ENCODE peak calls at places on chromosomes 6 and 20, in seven cellular contexts. H is ovary; W is neural progenitor cell; S is CD4-positive, alpha-beta T cell; K is cardiac muscle cell; I is neuronal stem cell; D is H9. B is an unnamed sample.

GRCh38 chr20:38023181-38024085 is 9.8 kb downstream of the TTI1 start:
- DNase-seq in S (no peak), H (no peak), W (no peak), D (no peak), K (peak), I (no peak), B (no peak)

GRCh38 chr20:48129319-48129973 is 344.2 kb upstream of the SULF2 start:
- DNase-seq in S (no peak), I (no peak), K (peak), D (no peak), W (peak), H (no peak), B (no peak)

GRCh38 chr6:4743026-4743425 is 33.2 kb upstream of the CDYL start:
- DNase-seq in S (no peak), D (no peak), W (no peak), I (no peak), K (peak), H (no peak), B (no peak)

GRCh38 chr20:44057698-44058675 is 129.0 kb downstream of the JPH2 start:
- DNase-seq in I (no peak), H (no peak), D (no peak), W (no peak), K (peak), S (no peak), B (no peak)

GRCh38 chr20:14777571-14777970 is 440.2 kb upstream of the FLRT3 start:
- DNase-seq in K (no peak), I (no peak), S (no peak), H (no peak), D (no peak), W (no peak), B (no peak)

GRCh38 chr20:22680031-22680740 is 95.8 kb upstream of the FOXA2 start:
- DNase-seq in H (no peak), D (no peak), I (no peak), K (no peak), W (no peak), S (no peak), B (no peak)

GRCh38 chr6:87391334-87391733 is 16.4 kb upstream of the CFAP206 start:
- DNase-seq in S (no peak), K (peak), D (peak), H (no peak), W (peak), I (peak), B (no peak)

GRCh38 chr6:73382462-73383113 is 12.0 kb upstream of the DDX43 start:
- DNase-seq in S (no peak), I (no peak), K (no peak), H (no peak), D (no peak), W (no peak), B (no peak)

GRCh38 chr6:39965716-39966115 is 31.5 kb upstream of the MOCS1 start:
- DNase-seq in H (no peak), K (no peak), S (no peak), I (no peak), W (no peak), D (no peak), B (no peak)

GRCh38 chr6:126210398-126211075 is 129.4 kb upstream of the CENPW start:
- DNase-seq in D (no peak), W (no peak), K (no peak), S (no peak), H (no peak), I (no peak), B (no peak)

GRCh38 chr20:50034567-50035170 is 51.9 kb downstream of the SNAI1 start:
- DNase-seq in S (no peak), K (peak), H (no peak), W (no peak), I (no peak), D (no peak), B (no peak)

GRCh38 chr6:136737343-136738177 is 54.7 kb downstream of the MAP3K5 start:
- DNase-seq in K (peak), H (peak), D (no peak), I (no peak), S (no peak), W (no peak), B (no peak)

GRCh38 chr20:49591217-49591865 is 23.4 kb upstream of the PTGIS start:
- DNase-seq in D (no peak), K (peak), S (no peak), I (no peak), W (no peak), H (peak), B (no peak)

GRCh38 chr6:21928715-21929298 is 335.3 kb downstream of the SOX4 start:
- DNase-seq in W (no peak), H (no peak), D (no peak), S (no peak), K (no peak), I (no peak), B (no peak)

GRCh38 chr20:19602660-19603389 is 155.2 kb upstream of the RIN2 start:
- DNase-seq in D (no peak), S (no peak), W (no peak), I (no peak), H (no peak), K (no peak), B (no peak)

GRCh38 chr20:32902456-32903420 is 44.0 kb downstream of the EFCAB8 start:
- DNase-seq in S (peak), K (peak), I (peak), H (no peak), W (peak), D (peak), B (peak)

GRCh38 chr6:111662794-111663231 is 57.1 kb upstream of the TRAF3IP2 start:
- DNase-seq in D (no peak), K (peak), S (no peak), W (no peak), I (no peak), H (no peak), B (no peak)

GRCh38 chr6:27873101-27874030 is 38.8 kb downstream of the OR2B2 start:
- DNase-seq in W (peak), D (peak), K (peak), H (no peak), S (peak), I (peak), B (no peak)

GRCh38 chr20:63216849-63217471 is 1.0 kb upstream of the YTHDF1 start:
- DNase-seq in I (no peak), K (no peak), D (no peak), S (no peak), H (no peak), W (peak), B (no peak)

GRCh38 chr6:101541873-101542272 is 148.4 kb downstream of the GRIK2 start:
- DNase-seq in K (no peak), H (no peak), W (no peak), S (no peak), I (no peak), D (no peak), B (no peak)

GRCh38 chr20:17662333-17663039 is 19.6 kb downstream of the RRBP1 start:
- DNase-seq in W (no peak), K (peak), H (no peak), I (no peak), D (no peak), S (no peak), B (no peak)

GRCh38 chr6:129498950-129499870 is 210.8 kb downstream of the ARHGAP18 start:
- DNase-seq in W (peak), K (peak), H (no peak), S (no peak), I (peak), D (no peak), B (peak)

GRCh38 chr20:45300961-45301360 is 5.7 kb upstream of the RBPJL start:
- DNase-seq in I (no peak), H (no peak), S (no peak), K (peak), W (peak), D (peak), B (no peak)

GRCh38 chr6:44373787-44374186 is 13.7 kb upstream of the CDC5L start:
- DNase-seq in D (no peak), K (no peak), I (no peak), H (no peak), S (no peak), W (no peak), B (no peak)

GRCh38 chr6:113630738-113631535 is 226.2 kb upstream of the MARCKS start:
- DNase-seq in W (no peak), D (no peak), H (no peak), I (no peak), S (no peak), K (peak), B (no peak)

GRCh38 chr6:159720708-159721107 is 6.6 kb upstream of the WTAP start:
- DNase-seq in H (no peak), W (peak), S (no peak), I (peak), D (no peak), K (peak), B (no peak)

GRCh38 chr6:3455490-3456394 is 1.1 kb downstream of the SLC22A23 start:
- DNase-seq in I (no peak), S (peak), H (no peak), K (no peak), W (peak), D (peak), B (peak)

GRCh38 chr20:31587545-31588389 is 17.3 kb upstream of the ID1 start:
- DNase-seq in S (no peak), D (peak), H (no peak), I (no peak), K (peak), W (peak), B (peak)

GRCh38 chr6:52712136-52712535 is 41.2 kb downstream of the TMEM14A start:
- DNase-seq in S (no peak), H (no peak), W (no peak), K (no peak), D (no peak), I (no peak), B (no peak)

GRCh38 chr20:11912664-11913415 is 4.9 kb upstream of the BTBD3 start:
- DNase-seq in S (no peak), D (no peak), W (no peak), H (no peak), I (no peak), K (no peak), B (no peak)

DNA sequence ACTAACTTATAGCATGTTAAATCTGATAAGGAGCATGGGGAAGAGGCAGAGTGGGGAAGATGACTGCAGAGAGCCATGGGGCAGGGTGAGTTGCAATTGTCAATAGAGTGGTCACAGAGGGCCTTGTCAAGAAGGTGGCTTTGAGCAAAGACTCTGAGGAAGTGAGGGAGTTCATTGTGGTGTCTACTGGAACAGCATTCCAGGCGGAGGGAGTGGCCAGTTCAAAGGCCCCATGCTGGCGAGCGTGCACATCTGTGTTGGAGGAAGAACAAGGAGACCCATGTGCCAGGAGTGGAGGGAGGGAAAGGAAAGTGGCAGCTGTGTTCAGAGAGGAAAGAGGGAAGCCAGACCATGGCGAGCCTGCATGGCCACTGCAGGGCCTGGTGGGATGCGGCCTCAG is 15.8 kb upstream of the GPR6 start:
- DNase-seq in D (no peak), K (no peak), W (no peak), H (no peak), S (no peak), I (no peak), B (no peak)
- H3K27ac ChIP-seq in D (no peak), K (no peak), W (no peak), H (no peak), S (no peak), I (no peak), B (no peak)

GRCh38 chr6:170347091-170347490 is 40.5 kb downstream of the FAM120B start:
- DNase-seq in H (no peak), S (no peak), W (no peak), I (no peak), D (no peak), K (no peak), B (no peak)
- H3K27ac ChIP-seq in H (no peak), S (no peak), W (no peak), I (no peak), D (no peak), K (no peak), B (no peak)

DNA sequence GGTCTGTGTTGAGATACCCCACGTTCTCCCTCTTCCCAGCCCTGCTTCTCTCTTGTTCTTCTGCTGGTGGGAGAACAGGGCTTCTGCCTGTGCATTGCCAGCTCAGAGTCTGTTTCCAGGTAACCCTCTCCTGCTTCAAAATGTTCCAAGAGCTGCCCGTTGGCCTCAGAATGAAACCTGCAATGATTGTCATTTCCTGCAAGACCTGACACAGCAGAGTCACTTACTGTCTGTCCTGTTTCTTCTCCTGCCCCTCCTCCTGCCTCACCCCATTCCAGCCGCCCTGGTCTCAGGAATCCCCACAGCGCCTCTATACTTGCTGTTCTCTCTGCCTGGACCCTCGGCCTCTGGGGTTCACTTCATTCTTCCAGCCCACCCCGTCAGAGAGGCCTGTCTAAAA is 81.4 kb upstream of the ARID1B start:
- DNase-seq in I (no peak), W (no peak), D (no peak), H (no peak), K (no peak), S (no peak), B (no peak)
- H3K27ac ChIP-seq in I (no peak), W (no peak), D (no peak), H (no peak), K (no peak), S (no peak), B (no peak)

GRCh38 chr6:45454008-45454911 is 76.5 kb upstream of the SUPT3H start:
- DNase-seq in W (no peak), I (no peak), S (no peak), K (no peak), H (no peak), D (no peak), B (no peak)
- H3K27ac ChIP-seq in W (no peak), I (no peak), S (no peak), K (no peak), H (no peak), D (no peak), B (no peak)

DNA sequence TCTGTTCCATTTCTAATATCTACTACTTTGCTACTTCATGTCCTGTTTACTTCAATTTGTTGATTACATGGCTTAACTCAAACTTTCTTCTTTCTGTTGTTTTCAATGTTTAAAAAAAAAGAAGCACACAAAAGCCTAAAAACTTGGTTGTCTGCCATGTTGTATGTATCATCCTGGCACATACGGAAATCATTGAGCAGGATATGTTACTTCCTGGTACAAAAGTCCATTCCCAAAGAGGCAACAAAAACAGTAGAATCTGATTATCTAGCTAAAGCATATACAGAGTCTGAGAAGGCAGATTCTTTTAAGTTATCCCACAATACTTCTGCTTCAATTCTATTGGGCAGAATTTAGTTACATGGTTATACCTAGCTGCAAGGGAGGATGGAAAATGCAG is 14.5 kb upstream of the COL12A1 start:
- DNase-seq in H (no peak), K (no peak), W (no peak), I (no peak), S (no peak), D (no peak), B (no peak)
- H3K27ac ChIP-seq in H (no peak), K (no peak), W (no peak), I (no peak), S (no peak), D (no peak), B (no peak)

B was measured in caudate nucleus.